ENCODE peak calls at places on chromosomes 3 and 15, in nine cellular contexts. One of them, this sample, is unnamed. For H3K9me3, the result is how much of the 10 kb centered on the place peaks cover.

GRCh38 chr3:12990781-12991480 is 82.3 kb downstream of the IQSEC1 start:
- DNase-seq in upper lobe of left lung: no peak
- DNase-seq in cardiac muscle cell: no peak
- DNase-seq in psoas muscle: peak
- DNase-seq in body of pancreas: no peak
- DNase-seq in AG04450: peak
- DNase-seq in pancreas: no peak
- DNase-seq in tibial nerve: no peak
- DNase-seq in CD8-positive, alpha-beta T cell: no peak
- DNase-seq in this sample: peak

GRCh38 chr3:71984843-71985594 is 200.1 kb upstream of the PROK2 start:
- DNase-seq in upper lobe of left lung: no peak
- DNase-seq in cardiac muscle cell: no peak
- DNase-seq in psoas muscle: no peak
- DNase-seq in body of pancreas: peak
- DNase-seq in AG04450: no peak
- DNase-seq in pancreas: no peak
- DNase-seq in tibial nerve: no peak
- DNase-seq in CD8-positive, alpha-beta T cell: no peak
- DNase-seq in this sample: no peak

GRCh38 chr3:153163349-153164008 is 1.5 kb downstream of the RAP2B start:
- DNase-seq in upper lobe of left lung: no peak
- DNase-seq in cardiac muscle cell: peak
- DNase-seq in psoas muscle: no peak
- DNase-seq in body of pancreas: no peak
- DNase-seq in AG04450: no peak
- DNase-seq in pancreas: no peak
- DNase-seq in tibial nerve: no peak
- DNase-seq in CD8-positive, alpha-beta T cell: no peak
- DNase-seq in this sample: no peak

GRCh38 chr3:98855811-98856400 is 45.6 kb downstream of the DCBLD2 start:
- DNase-seq in upper lobe of left lung: no peak
- DNase-seq in cardiac muscle cell: no peak
- DNase-seq in psoas muscle: no peak
- DNase-seq in body of pancreas: no peak
- DNase-seq in AG04450: peak
- DNase-seq in pancreas: no peak
- DNase-seq in tibial nerve: no peak
- DNase-seq in CD8-positive, alpha-beta T cell: no peak
- DNase-seq in this sample: no peak

GRCh38 chr3:196514913-196515621 is at the start of gene SMCO1:
- DNase-seq in upper lobe of left lung: no peak
- DNase-seq in cardiac muscle cell: peak
- DNase-seq in psoas muscle: no peak
- DNase-seq in body of pancreas: no peak
- DNase-seq in AG04450: no peak
- DNase-seq in pancreas: no peak
- DNase-seq in tibial nerve: no peak
- DNase-seq in CD8-positive, alpha-beta T cell: no peak
- DNase-seq in this sample: no peak

GRCh38 chr3:141454906-141455602 is 31.8 kb upstream of the RASA2 start:
- DNase-seq in upper lobe of left lung: no peak
- DNase-seq in cardiac muscle cell: peak
- DNase-seq in psoas muscle: no peak
- DNase-seq in body of pancreas: peak
- DNase-seq in AG04450: no peak
- DNase-seq in pancreas: no peak
- DNase-seq in tibial nerve: no peak
- DNase-seq in CD8-positive, alpha-beta T cell: no peak
- DNase-seq in this sample: peak

GRCh38 chr15:56261854-56262509 is 18.3 kb upstream of the RFX7 start:
- DNase-seq in upper lobe of left lung: no peak
- DNase-seq in cardiac muscle cell: no peak
- DNase-seq in psoas muscle: no peak
- DNase-seq in body of pancreas: peak
- DNase-seq in AG04450: no peak
- DNase-seq in pancreas: no peak
- DNase-seq in tibial nerve: no peak
- DNase-seq in CD8-positive, alpha-beta T cell: no peak
- DNase-seq in this sample: no peak

GRCh38 chr3:123660900-123661299 is 76.0 kb upstream of the HACD2 start:
- DNase-seq in upper lobe of left lung: peak
- DNase-seq in cardiac muscle cell: peak
- DNase-seq in psoas muscle: peak
- DNase-seq in body of pancreas: peak
- DNase-seq in AG04450: peak
- DNase-seq in pancreas: peak
- DNase-seq in tibial nerve: peak
- DNase-seq in CD8-positive, alpha-beta T cell: no peak
- DNase-seq in this sample: no peak

GRCh38 chr3:133021206-133021605 is 17.0 kb upstream of the TMEM108 start:
- DNase-seq in upper lobe of left lung: no peak
- DNase-seq in cardiac muscle cell: no peak
- DNase-seq in psoas muscle: no peak
- DNase-seq in body of pancreas: no peak
- DNase-seq in AG04450: no peak
- DNase-seq in pancreas: no peak
- DNase-seq in tibial nerve: no peak
- DNase-seq in CD8-positive, alpha-beta T cell: no peak
- DNase-seq in this sample: no peak

GRCh38 chr3:50985893-50986292 is 311.2 kb downstream of the DOCK3 start:
- DNase-seq in upper lobe of left lung: no peak
- DNase-seq in cardiac muscle cell: no peak
- DNase-seq in psoas muscle: no peak
- DNase-seq in body of pancreas: no peak
- DNase-seq in AG04450: no peak
- DNase-seq in pancreas: no peak
- DNase-seq in tibial nerve: no peak
- DNase-seq in CD8-positive, alpha-beta T cell: no peak
- DNase-seq in this sample: no peak

GRCh38 chr3:119323401-119324107 is 29.4 kb downstream of the ARHGAP31 start:
- DNase-seq in upper lobe of left lung: no peak
- DNase-seq in cardiac muscle cell: no peak
- DNase-seq in psoas muscle: no peak
- DNase-seq in body of pancreas: peak
- DNase-seq in AG04450: no peak
- DNase-seq in pancreas: peak
- DNase-seq in tibial nerve: no peak
- DNase-seq in CD8-positive, alpha-beta T cell: no peak
- DNase-seq in this sample: no peak

GRCh38 chr15:39629376-39629775 is 48.5 kb downstream of the THBS1 start:
- DNase-seq in upper lobe of left lung: no peak
- DNase-seq in cardiac muscle cell: no peak
- DNase-seq in psoas muscle: no peak
- DNase-seq in body of pancreas: no peak
- DNase-seq in AG04450: no peak
- DNase-seq in pancreas: no peak
- DNase-seq in tibial nerve: no peak
- DNase-seq in CD8-positive, alpha-beta T cell: peak
- DNase-seq in this sample: no peak

GRCh38 chr15:25936004-25936403 is 72.9 kb upstream of the ATP10A start:
- DNase-seq in upper lobe of left lung: no peak
- DNase-seq in cardiac muscle cell: no peak
- DNase-seq in psoas muscle: no peak
- DNase-seq in body of pancreas: no peak
- DNase-seq in AG04450: no peak
- DNase-seq in pancreas: no peak
- DNase-seq in tibial nerve: no peak
- DNase-seq in CD8-positive, alpha-beta T cell: no peak
- DNase-seq in this sample: no peak

GRCh38 chr15:76107169-76107568 is 47.4 kb downstream of the TMEM266 start:
- DNase-seq in upper lobe of left lung: no peak
- DNase-seq in cardiac muscle cell: no peak
- DNase-seq in psoas muscle: peak
- DNase-seq in body of pancreas: no peak
- DNase-seq in AG04450: no peak
- DNase-seq in pancreas: no peak
- DNase-seq in tibial nerve: no peak
- DNase-seq in CD8-positive, alpha-beta T cell: no peak
- DNase-seq in this sample: no peak

GRCh38 chr3:52182203-52182602 is 15.8 kb upstream of the ALAS1 start:
- DNase-seq in upper lobe of left lung: no peak
- DNase-seq in cardiac muscle cell: no peak
- DNase-seq in psoas muscle: no peak
- DNase-seq in body of pancreas: no peak
- DNase-seq in AG04450: no peak
- DNase-seq in pancreas: no peak
- DNase-seq in tibial nerve: no peak
- DNase-seq in CD8-positive, alpha-beta T cell: no peak
- DNase-seq in this sample: no peak

DNA sequence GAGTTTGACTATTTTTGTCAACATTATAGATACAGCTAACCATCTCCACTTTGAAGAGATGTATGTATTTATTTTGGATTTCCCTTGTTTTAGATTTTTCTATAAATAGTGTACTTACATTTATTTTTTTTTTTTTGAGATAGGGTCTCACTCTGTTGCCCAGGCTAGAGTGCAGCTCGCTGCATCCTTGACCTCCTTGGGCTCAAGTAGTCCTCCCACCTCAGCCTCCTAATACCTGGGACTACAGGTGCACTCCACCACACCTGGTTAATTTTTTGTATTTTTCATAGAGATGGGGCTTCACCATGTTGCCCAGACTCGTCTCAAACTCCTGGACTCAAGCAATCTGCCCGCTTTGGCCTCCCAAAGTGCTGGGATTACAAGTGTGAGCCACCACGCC is 55.3 kb upstream of the TRPM1 start:
- DNase-seq in upper lobe of left lung: no peak
- DNase-seq in cardiac muscle cell: no peak
- DNase-seq in psoas muscle: no peak
- DNase-seq in body of pancreas: no peak
- DNase-seq in AG04450: no peak
- DNase-seq in pancreas: no peak
- DNase-seq in tibial nerve: no peak
- DNase-seq in CD8-positive, alpha-beta T cell: no peak
- DNase-seq in this sample: no peak
- H3K9me3 ChIP-seq in upper lobe of left lung: under half
- H3K9me3 ChIP-seq in cardiac muscle cell: under half
- H3K9me3 ChIP-seq in psoas muscle: under half
- H3K9me3 ChIP-seq in body of pancreas: under half
- H3K9me3 ChIP-seq in AG04450: under half
- H3K9me3 ChIP-seq in pancreas: under half
- H3K9me3 ChIP-seq in tibial nerve: under half
- H3K9me3 ChIP-seq in CD8-positive, alpha-beta T cell: under half
- H3K9me3 ChIP-seq in this sample: under half

GRCh38 chr3:64163019-64163754 is 62.1 kb downstream of the PRICKLE2 start:
- DNase-seq in upper lobe of left lung: no peak
- DNase-seq in cardiac muscle cell: no peak
- DNase-seq in psoas muscle: no peak
- DNase-seq in body of pancreas: no peak
- DNase-seq in AG04450: no peak
- DNase-seq in pancreas: no peak
- DNase-seq in tibial nerve: no peak
- DNase-seq in CD8-positive, alpha-beta T cell: no peak
- DNase-seq in this sample: no peak
- TF ChIP-seq CTCF in upper lobe of left lung: no peak
- TF ChIP-seq CTCF in cardiac muscle cell: no peak
- TF ChIP-seq CTCF in psoas muscle: no peak
- TF ChIP-seq CTCF in body of pancreas: no peak
- TF ChIP-seq CTCF in AG04450: no peak
- TF ChIP-seq CTCF in pancreas: no peak
- TF ChIP-seq CTCF in tibial nerve: no peak
- TF ChIP-seq CTCF in CD8-positive, alpha-beta T cell: no peak
- TF ChIP-seq CTCF in this sample: no peak

GRCh38 chr3:49219132-49219531 is 47.7 kb downstream of the KLHDC8B start:
- DNase-seq in upper lobe of left lung: no peak
- DNase-seq in cardiac muscle cell: no peak
- DNase-seq in psoas muscle: no peak
- DNase-seq in body of pancreas: no peak
- DNase-seq in AG04450: no peak
- DNase-seq in pancreas: no peak
- DNase-seq in tibial nerve: no peak
- DNase-seq in CD8-positive, alpha-beta T cell: no peak
- DNase-seq in this sample: no peak
- H3K27ac ChIP-seq in upper lobe of left lung: peak
- H3K27ac ChIP-seq in cardiac muscle cell: no peak
- H3K27ac ChIP-seq in psoas muscle: peak
- H3K27ac ChIP-seq in body of pancreas: peak
- H3K27ac ChIP-seq in AG04450: peak
- H3K27ac ChIP-seq in pancreas: peak
- H3K27ac ChIP-seq in tibial nerve: no peak
- H3K27ac ChIP-seq in CD8-positive, alpha-beta T cell: no peak
- H3K27ac ChIP-seq in this sample: no peak

GRCh38 chr15:20356444-20357138 is 185.0 kb downstream of the GOLGA6L6 start:
- DNase-seq in upper lobe of left lung: peak
- DNase-seq in cardiac muscle cell: no peak
- DNase-seq in psoas muscle: peak
- DNase-seq in body of pancreas: no peak
- DNase-seq in AG04450: no peak
- DNase-seq in pancreas: peak
- DNase-seq in tibial nerve: no peak
- DNase-seq in CD8-positive, alpha-beta T cell: peak
- DNase-seq in this sample: peak

GRCh38 chr15:20358781-20359414 is 182.7 kb downstream of the GOLGA6L6 start:
- DNase-seq in upper lobe of left lung: no peak
- DNase-seq in cardiac muscle cell: no peak
- DNase-seq in psoas muscle: no peak
- DNase-seq in body of pancreas: no peak
- DNase-seq in AG04450: no peak
- DNase-seq in pancreas: no peak
- DNase-seq in tibial nerve: no peak
- DNase-seq in CD8-positive, alpha-beta T cell: no peak
- DNase-seq in this sample: no peak

GRCh38 chr15:20358066-20358780 is 183.4 kb downstream of the GOLGA6L6 start:
- DNase-seq in upper lobe of left lung: peak
- DNase-seq in cardiac muscle cell: no peak
- DNase-seq in psoas muscle: peak
- DNase-seq in body of pancreas: no peak
- DNase-seq in AG04450: no peak
- DNase-seq in pancreas: peak
- DNase-seq in tibial nerve: no peak
- DNase-seq in CD8-positive, alpha-beta T cell: no peak
- DNase-seq in this sample: peak

GRCh38 chr15:20357139-20358065 is 184.2 kb downstream of the GOLGA6L6 start:
- DNase-seq in upper lobe of left lung: peak
- DNase-seq in cardiac muscle cell: no peak
- DNase-seq in psoas muscle: peak
- DNase-seq in body of pancreas: no peak
- DNase-seq in AG04450: no peak
- DNase-seq in pancreas: peak
- DNase-seq in tibial nerve: no peak
- DNase-seq in CD8-positive, alpha-beta T cell: no peak
- DNase-seq in this sample: peak

GRCh38 chr15:20361091-20361490 is 180.5 kb downstream of the GOLGA6L6 start:
- DNase-seq in upper lobe of left lung: no peak
- DNase-seq in cardiac muscle cell: no peak
- DNase-seq in psoas muscle: no peak
- DNase-seq in body of pancreas: no peak
- DNase-seq in AG04450: no peak
- DNase-seq in pancreas: no peak
- DNase-seq in tibial nerve: no peak
- DNase-seq in CD8-positive, alpha-beta T cell: no peak
- DNase-seq in this sample: no peak
- H3K9me3 ChIP-seq in upper lobe of left lung: under half
- H3K9me3 ChIP-seq in cardiac muscle cell: under half
- H3K9me3 ChIP-seq in psoas muscle: under half
- H3K9me3 ChIP-seq in body of pancreas: under half
- H3K9me3 ChIP-seq in AG04450: under half
- H3K9me3 ChIP-seq in pancreas: under half
- H3K9me3 ChIP-seq in tibial nerve: under half
- H3K9me3 ChIP-seq in CD8-positive, alpha-beta T cell: under half
- H3K9me3 ChIP-seq in this sample: under half

This sample was measured in WERI-Rb-1.